ENCODE peak calls at places on chromosomes 13 and 19, in nine cellular contexts. P is A549, W is transverse colon, H is suprapubic skin, V is endothelial cell of umbilical vein, D is heart left ventricle, F is right lobe of liver, Y is breast epithelium, G is adrenal gland. S is an unnamed sample. For H3K9me3, the result is how much of the 10 kb centered on the place peaks cover.

GRCh38 chr13:108214511-108215383 is 589 bp downstream of the LIG4 start:
- DNase-seq in H (peak), Y (no peak), F (peak), G (no peak), W (no peak), P (no peak), D (peak), V (no peak), S (peak)

GRCh38 chr13:59477011-59477410 is 686.7 kb downstream of the DIAPH3 start:
- DNase-seq in D (no peak), G (no peak), W (no peak), H (no peak), V (peak), F (no peak), Y (no peak), P (peak), S (no peak)

GRCh38 chr13:48749699-48750473 is 96.2 kb downstream of the CYSLTR2 start:
- DNase-seq in F (no peak), P (peak), Y (no peak), H (peak), V (peak), G (peak), D (peak), W (peak), S (peak)

GRCh38 chr19:30402790-30403189 is 30.6 kb downstream of the ZNF536 start:
- DNase-seq in Y (no peak), P (no peak), H (no peak), D (no peak), V (no peak), G (no peak), F (no peak), W (no peak), S (no peak)

GRCh38 chr13:47976325-47976724 is 24.7 kb downstream of the SUCLA2 start:
- DNase-seq in W (no peak), D (no peak), Y (no peak), P (no peak), G (no peak), V (no peak), H (no peak), F (no peak), S (no peak)

GRCh38 chr19:495440-496332 is 600 bp upstream of the MADCAM1 start:
- DNase-seq in Y (no peak), F (no peak), W (no peak), P (peak), D (no peak), G (no peak), V (peak), H (no peak), S (no peak)

GRCh38 chr13:42815686-42816085 is 34.3 kb downstream of the FAM216B start:
- DNase-seq in Y (no peak), F (no peak), P (no peak), W (no peak), G (no peak), H (no peak), D (no peak), V (peak), S (no peak)

GRCh38 chr13:96771501-96772367 is 222.5 kb downstream of the OXGR1 start:
- DNase-seq in F (no peak), G (no peak), D (peak), H (no peak), W (no peak), V (no peak), Y (no peak), P (no peak), S (no peak)

GRCh38 chr13:80814541-80814940 is 473.6 kb upstream of the SPRY2 start:
- DNase-seq in F (no peak), D (no peak), H (no peak), V (no peak), P (no peak), G (no peak), Y (no peak), W (no peak), S (no peak)

GRCh38 chr13:23790591-23791170 is 98.5 kb downstream of the MIPEP start:
- DNase-seq in G (no peak), V (no peak), W (no peak), H (no peak), D (no peak), Y (no peak), F (no peak), P (no peak), S (no peak)

GRCh38 chr13:32228330-32229041 is 86.7 kb downstream of the ZAR1L start:
- DNase-seq in G (no peak), F (no peak), W (no peak), V (no peak), D (no peak), P (no peak), H (no peak), Y (no peak), S (no peak)

GRCh38 chr13:27203854-27204253 is 32.2 kb upstream of the USP12 start:
- DNase-seq in F (no peak), D (no peak), W (no peak), P (no peak), V (peak), H (no peak), G (no peak), Y (no peak), S (no peak)

GRCh38 chr13:50518791-50519201 is 324.7 kb downstream of the DLEU7 start:
- DNase-seq in G (no peak), V (no peak), P (no peak), W (no peak), H (no peak), Y (no peak), D (no peak), F (peak), S (no peak)

GRCh38 chr13:109256866-109257760 is 529.3 kb downstream of the IRS2 start:
- DNase-seq in P (peak), H (no peak), G (peak), W (no peak), Y (no peak), F (no peak), V (peak), D (no peak), S (no peak)

GRCh38 chr13:32136061-32136460 is 104.5 kb downstream of the FRY start:
- DNase-seq in D (no peak), F (no peak), V (no peak), W (no peak), G (no peak), H (no peak), Y (no peak), P (no peak), S (no peak)

GRCh38 chr13:45989607-45990006 is 62.9 kb downstream of the ZC3H13 start:
- DNase-seq in W (no peak), H (no peak), P (no peak), Y (no peak), D (no peak), F (no peak), G (no peak), V (peak), S (no peak)

GRCh38 chr19:29305268-29305667 is 92.3 kb upstream of the UQCRFS1 start:
- DNase-seq in H (no peak), Y (no peak), G (no peak), P (no peak), V (no peak), W (no peak), D (no peak), F (no peak), S (no peak)

GRCh38 chr19:29302002-29302928 is 89.3 kb upstream of the UQCRFS1 start:
- DNase-seq in Y (no peak), P (no peak), G (no peak), F (no peak), W (no peak), V (no peak), H (no peak), D (no peak), S (peak)

GRCh38 chr19:29299416-29300380 is 86.7 kb upstream of the UQCRFS1 start:
- DNase-seq in F (no peak), P (no peak), H (no peak), V (no peak), G (no peak), W (no peak), Y (no peak), D (no peak), S (no peak)

GRCh38 chr19:29303707-29304090 is 90.7 kb upstream of the UQCRFS1 start:
- DNase-seq in V (no peak), W (no peak), H (no peak), F (no peak), Y (no peak), D (no peak), P (no peak), G (no peak), S (no peak)

DNA sequence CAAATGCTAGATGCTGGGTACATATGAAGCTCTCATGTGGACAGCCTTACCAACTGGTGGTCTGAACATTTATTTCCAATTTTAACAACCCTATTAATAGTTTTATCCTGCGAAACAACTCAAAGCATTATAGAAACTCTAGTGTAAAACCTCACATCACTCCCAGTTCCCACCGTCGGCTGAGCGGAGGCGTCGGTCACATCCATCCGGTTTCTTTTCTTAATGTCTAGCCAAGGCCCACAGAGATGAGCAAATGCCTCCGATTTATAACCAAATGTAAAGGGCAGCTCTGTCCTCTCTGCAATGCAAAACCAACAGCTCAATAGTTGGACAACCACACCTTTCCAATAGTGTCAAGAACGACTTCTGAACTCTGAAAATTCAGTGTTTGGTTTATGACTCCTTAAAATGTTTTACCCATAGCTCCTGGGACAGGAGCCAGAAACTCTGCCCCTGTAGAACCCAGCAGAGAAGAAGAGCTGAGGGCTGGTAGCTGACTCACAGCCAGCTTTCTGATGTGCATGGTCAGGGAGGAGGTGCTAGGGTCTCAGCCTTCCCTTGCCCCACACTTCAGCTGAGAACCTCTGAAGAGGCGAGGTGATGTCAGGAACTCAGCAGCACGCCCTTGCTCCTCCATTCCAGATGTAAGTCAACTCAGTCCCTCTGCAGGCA is 90.2 kb upstream of the UQCRFS1 start:
- DNase-seq in G (no peak), W (no peak), P (no peak), D (no peak), F (no peak), Y (no peak), H (no peak), V (no peak), S (no peak)
- TF ChIP-seq POLR2A in G (no peak), W (no peak), P (no peak), D (no peak), F (no peak), Y (no peak), H (no peak), V (no peak), S (no peak)

DNA sequence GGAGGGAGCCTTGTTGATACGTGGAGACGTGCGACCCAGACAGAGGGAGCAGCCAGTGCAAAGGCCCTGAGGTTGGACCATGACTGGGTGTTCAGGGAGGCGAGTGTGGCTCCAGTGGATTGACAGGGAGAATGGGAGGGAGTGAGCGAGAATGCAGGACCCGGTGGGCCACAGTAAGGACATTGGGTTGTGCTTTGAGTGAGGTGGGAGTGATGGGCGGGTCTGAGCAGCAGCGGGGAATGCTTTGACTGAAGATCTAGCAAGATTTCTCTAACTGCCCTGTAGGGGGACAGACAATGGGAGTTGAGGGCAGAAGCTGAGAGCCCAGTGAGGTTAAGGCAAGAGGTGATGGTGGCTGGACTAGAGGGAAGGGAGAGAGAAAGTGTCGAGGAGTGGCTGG is 7.7 kb upstream of the NANOS2 start:
- DNase-seq in D (no peak), Y (no peak), H (no peak), G (no peak), V (no peak), F (no peak), P (peak), W (no peak), S (no peak)
- TF ChIP-seq CTCF in D (no peak), Y (no peak), H (no peak), G (no peak), V (no peak), F (no peak), P (no peak), W (no peak), S (no peak)

GRCh38 chr13:113642563-113642962 is 15.4 kb downstream of the ATP4B start:
- DNase-seq in G (no peak), P (no peak), D (no peak), W (no peak), H (no peak), Y (no peak), F (no peak), V (no peak), S (no peak)
- H3K9me3 ChIP-seq in G (under half), P (under half), D (under half), W (under half), H (under half), Y (under half), F (under half), V (under half), S (under half)

DNA sequence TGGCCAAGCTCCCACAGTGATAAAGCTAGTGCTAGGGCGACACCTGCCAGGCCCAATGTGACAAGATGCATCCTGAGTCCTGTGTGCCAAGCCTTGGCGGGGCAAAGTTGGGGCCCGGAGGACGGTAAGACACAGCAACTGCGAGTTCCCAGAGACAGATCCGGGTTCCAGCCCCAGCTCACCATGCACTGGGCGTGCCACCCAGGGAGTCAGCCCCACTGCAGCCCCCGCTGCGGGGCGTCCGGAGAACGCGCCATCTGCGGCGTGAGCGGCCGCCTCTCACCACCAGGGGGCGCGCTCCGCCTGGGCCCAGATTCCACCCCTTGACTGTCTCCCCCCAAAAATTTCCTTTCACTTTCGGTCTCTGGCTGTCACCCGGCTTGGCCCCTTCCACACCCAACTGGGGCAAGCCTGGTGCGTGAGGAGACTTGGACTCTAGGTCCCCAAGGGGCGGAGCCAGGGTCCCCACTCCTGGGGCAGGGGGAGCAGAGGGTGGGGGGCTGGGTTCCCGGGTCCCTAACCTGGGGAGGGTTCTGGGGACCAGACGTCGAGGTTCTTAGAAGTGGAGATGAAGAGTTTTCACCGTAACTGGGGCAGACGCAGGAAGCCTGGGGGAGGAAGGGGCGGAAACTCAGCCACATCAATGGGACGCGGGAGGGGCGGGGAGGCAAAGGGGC is at the start of gene FLT3LG:
- DNase-seq in F (peak), P (peak), D (peak), H (peak), G (peak), V (peak), W (peak), Y (peak), S (peak)
- TF ChIP-seq POLR2A in F (no peak), P (no peak), D (peak), H (no peak), G (no peak), V (no peak), W (peak), Y (no peak), S (no peak)

DNA sequence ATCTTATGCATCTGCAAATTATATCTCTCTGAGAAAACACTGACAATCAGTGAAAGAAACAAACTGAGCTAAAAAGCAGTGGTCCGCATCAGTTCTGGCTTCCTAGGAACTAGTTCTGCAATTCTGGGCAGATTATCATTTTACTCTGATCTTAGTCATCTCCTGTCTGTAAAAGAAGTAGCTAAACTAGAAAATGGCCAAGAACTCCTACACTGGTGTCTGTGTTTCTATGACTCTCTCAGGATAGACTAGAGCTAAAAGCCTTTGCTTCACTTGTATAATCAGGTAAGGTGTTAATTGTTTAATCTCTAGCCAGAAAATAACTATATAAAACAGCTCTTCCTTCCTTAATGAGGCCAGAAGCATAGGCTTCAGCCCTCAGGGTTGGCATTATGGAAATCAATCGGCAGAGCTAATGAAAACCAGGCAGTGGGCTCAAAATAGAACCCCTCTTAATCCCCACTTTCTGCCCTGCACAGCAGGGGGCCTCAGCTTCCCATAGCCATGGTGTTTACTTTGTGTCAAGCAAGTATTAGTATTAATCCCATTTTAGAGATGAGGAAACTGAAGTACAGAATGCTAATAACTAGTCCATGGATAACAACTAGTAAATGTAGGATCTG is 459.2 kb downstream of the FGF14 start:
- DNase-seq in P (no peak), W (no peak), G (no peak), F (no peak), D (no peak), Y (no peak), H (no peak), V (no peak), S (no peak)
- TF ChIP-seq CTCF in P (no peak), W (no peak), G (no peak), F (no peak), D (peak), Y (no peak), H (no peak), V (no peak), S (no peak)

GRCh38 chr13:93318538-93318937 is 91.9 kb downstream of the GPC6 start:
- DNase-seq in H (no peak), Y (no peak), V (no peak), P (no peak), G (no peak), D (no peak), W (no peak), F (no peak), S (no peak)

GRCh38 chr13:93320942-93321341 is 94.3 kb downstream of the GPC6 start:
- DNase-seq in D (no peak), F (no peak), W (no peak), G (no peak), H (no peak), P (no peak), Y (no peak), V (no peak), S (no peak)

DNA sequence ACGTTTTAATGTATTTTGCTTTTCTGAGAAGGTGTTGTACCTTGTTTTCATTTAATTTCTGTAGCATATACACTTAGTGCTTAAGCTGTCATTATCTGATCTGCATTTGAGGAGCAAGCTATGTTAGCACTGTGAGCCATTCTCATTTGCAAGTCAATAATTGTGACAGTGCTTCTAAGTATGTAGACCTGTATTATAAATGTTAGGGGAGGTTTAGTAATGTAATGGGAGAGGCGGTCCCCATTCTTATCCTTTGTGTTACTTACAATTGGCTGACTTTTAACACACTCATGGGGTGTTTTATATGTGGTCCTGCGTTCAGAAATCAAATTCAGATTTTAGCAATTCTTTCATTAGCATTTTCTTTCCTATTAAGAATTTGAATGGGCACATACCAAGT is 90.2 kb downstream of the GPC6 start:
- DNase-seq in F (no peak), H (no peak), G (no peak), D (no peak), Y (no peak), W (no peak), P (no peak), V (no peak), S (no peak)
- H3K9me3 ChIP-seq in F (under half), H (under half), G (under half), D (under half), Y (under half), W (under half), P (under half), V (under half), S (under half)

GRCh38 chr19:14580623-14581237 is 2.2 kb upstream of the CLEC17A start:
- DNase-seq in D (no peak), P (no peak), W (no peak), Y (no peak), G (no peak), V (no peak), H (no peak), F (no peak), S (no peak)

GRCh38 chr19:14577264-14577663 is 5.4 kb upstream of the NDUFB7 start:
- DNase-seq in D (no peak), Y (no peak), F (no peak), G (no peak), V (no peak), P (no peak), H (no peak), W (no peak), S (no peak)

GRCh38 chr19:14577885-14578427 is 4.9 kb upstream of the CLEC17A start:
- DNase-seq in W (no peak), G (no peak), Y (no peak), V (no peak), P (no peak), H (no peak), F (no peak), D (no peak), S (no peak)

DNA sequence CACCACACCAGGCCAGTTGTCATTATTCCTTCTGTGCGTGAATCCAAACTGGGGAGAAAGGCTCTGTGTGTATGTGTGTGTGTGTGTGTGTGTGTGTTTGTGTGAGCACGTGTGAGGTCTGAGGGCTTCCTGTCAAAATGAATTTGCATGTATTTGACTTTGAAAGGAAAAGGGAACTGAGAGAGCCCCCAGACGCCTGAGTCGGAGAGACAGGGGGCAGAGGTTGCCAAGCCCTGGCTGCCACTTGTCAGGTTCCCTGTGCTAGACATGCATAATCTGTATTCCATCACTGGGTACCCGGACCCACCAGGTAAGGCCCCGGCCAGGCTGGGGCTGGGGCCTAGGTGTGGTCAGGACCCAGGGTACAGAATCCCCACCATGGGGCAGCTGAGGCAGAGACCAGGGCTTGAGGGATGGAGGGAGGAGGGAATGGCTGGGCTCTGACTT is at the start of gene CLEC17A:
- DNase-seq in W (no peak), P (no peak), Y (no peak), H (no peak), D (no peak), V (no peak), F (no peak), G (no peak), S (no peak)
- TF ChIP-seq POLR2A in W (no peak), P (no peak), Y (no peak), H (no peak), D (no peak), V (no peak), F (no peak), G (no peak), S (no peak)

GRCh38 chr13:41697578-41697977 is 240.2 kb downstream of the RGCC start:
- DNase-seq in F (no peak), V (no peak), W (no peak), D (no peak), P (no peak), Y (no peak), H (no peak), G (no peak), S (no peak)
- TF ChIP-seq CTCF in F (no peak), V (no peak), W (no peak), D (no peak), P (no peak), Y (no peak), H (no peak), G (no peak), S (no peak)

S was measured in ovary.